ENCODE peak calls at places on chromosomes 1 and 21, in four cellular contexts. One of them, this sample, is unnamed.

GRCh38 chr1:61588736-61589381 is 136.1 kb downstream of the TM2D1 start:
- DNase-seq in sigmoid colon: no peak
- DNase-seq in HepG2: peak
- DNase-seq in thyroid gland: peak
- DNase-seq in this sample: peak

GRCh38 chr1:116001739-116002487 is 25.6 kb downstream of the SLC22A15 start:
- DNase-seq in sigmoid colon: no peak
- DNase-seq in HepG2: no peak
- DNase-seq in thyroid gland: peak
- DNase-seq in this sample: no peak

GRCh38 chr1:209383422-209383821 is 200.1 kb upstream of the CAMK1G start:
- DNase-seq in sigmoid colon: no peak
- DNase-seq in HepG2: no peak
- DNase-seq in thyroid gland: no peak
- DNase-seq in this sample: no peak

GRCh38 chr1:81032973-81033425 is 767.7 kb upstream of the ADGRL2 start:
- DNase-seq in sigmoid colon: no peak
- DNase-seq in HepG2: no peak
- DNase-seq in thyroid gland: no peak
- DNase-seq in this sample: no peak

GRCh38 chr21:42636931-42637601 is 16.4 kb upstream of the PDE9A start:
- DNase-seq in sigmoid colon: no peak
- DNase-seq in HepG2: no peak
- DNase-seq in thyroid gland: no peak
- DNase-seq in this sample: no peak

GRCh38 chr21:44433791-44434567 is 21.3 kb upstream of the LRRC3 start:
- DNase-seq in sigmoid colon: peak
- DNase-seq in HepG2: no peak
- DNase-seq in thyroid gland: no peak
- DNase-seq in this sample: no peak

GRCh38 chr1:151898519-151898991 is 10.8 kb downstream of the THEM4 start:
- DNase-seq in sigmoid colon: no peak
- DNase-seq in HepG2: no peak
- DNase-seq in thyroid gland: peak
- DNase-seq in this sample: no peak

GRCh38 chr1:241972703-241973375 is 15.3 kb downstream of the BECN2 start:
- DNase-seq in sigmoid colon: no peak
- DNase-seq in HepG2: peak
- DNase-seq in thyroid gland: no peak
- DNase-seq in this sample: peak

GRCh38 chr1:24309762-24310485 is 9.2 kb upstream of the GRHL3 start:
- DNase-seq in sigmoid colon: no peak
- DNase-seq in HepG2: no peak
- DNase-seq in thyroid gland: no peak
- DNase-seq in this sample: peak

GRCh38 chr1:151196292-151196800 is 2.0 kb upstream of the PIP5K1A start:
- DNase-seq in sigmoid colon: peak
- DNase-seq in HepG2: peak
- DNase-seq in thyroid gland: peak
- DNase-seq in this sample: no peak

GRCh38 chr1:25435315-25436103 is 4.8 kb downstream of the MACO1 start:
- DNase-seq in sigmoid colon: no peak
- DNase-seq in HepG2: no peak
- DNase-seq in thyroid gland: peak
- DNase-seq in this sample: no peak

GRCh38 chr21:31543191-31543590 is 116.3 kb upstream of the SOD1 start:
- DNase-seq in sigmoid colon: no peak
- DNase-seq in HepG2: no peak
- DNase-seq in thyroid gland: peak
- DNase-seq in this sample: no peak

GRCh38 chr1:26959722-26960624 is at the start of gene KDF1:
- DNase-seq in sigmoid colon: no peak
- DNase-seq in HepG2: no peak
- DNase-seq in thyroid gland: peak
- DNase-seq in this sample: no peak

GRCh38 chr1:51648180-51649109 is 31.6 kb downstream of the OSBPL9 start:
- DNase-seq in sigmoid colon: no peak
- DNase-seq in HepG2: peak
- DNase-seq in thyroid gland: no peak
- DNase-seq in this sample: peak

GRCh38 chr1:200090252-200091159 is 63.0 kb downstream of the NR5A2 start:
- DNase-seq in sigmoid colon: no peak
- DNase-seq in HepG2: peak
- DNase-seq in thyroid gland: no peak
- DNase-seq in this sample: no peak

GRCh38 chr1:59434336-59434735 is 137.4 kb downstream of the FGGY start:
- DNase-seq in sigmoid colon: no peak
- DNase-seq in HepG2: no peak
- DNase-seq in thyroid gland: peak
- DNase-seq in this sample: no peak

GRCh38 chr1:111203681-111204210 is 3.3 kb upstream of the DENND2D start:
- DNase-seq in sigmoid colon: peak
- DNase-seq in HepG2: no peak
- DNase-seq in thyroid gland: peak
- DNase-seq in this sample: no peak

GRCh38 chr1:208536176-208536575 is 292.0 kb upstream of the PLXNA2 start:
- DNase-seq in sigmoid colon: no peak
- DNase-seq in HepG2: no peak
- DNase-seq in thyroid gland: no peak
- DNase-seq in this sample: no peak

GRCh38 chr1:169514566-169515270 is 29.0 kb upstream of the SLC19A2 start:
- DNase-seq in sigmoid colon: no peak
- DNase-seq in HepG2: no peak
- DNase-seq in thyroid gland: no peak
- DNase-seq in this sample: no peak

GRCh38 chr1:32107742-32108661 is at the start of gene KPNA6:
- DNase-seq in sigmoid colon: peak
- DNase-seq in HepG2: peak
- DNase-seq in thyroid gland: peak
- DNase-seq in this sample: peak

GRCh38 chr1:94325379-94326302 is 88.3 kb upstream of the ARHGAP29 start:
- DNase-seq in sigmoid colon: no peak
- DNase-seq in HepG2: peak
- DNase-seq in thyroid gland: no peak
- DNase-seq in this sample: peak

GRCh38 chr1:214551052-214551435 is 358 bp downstream of the PTPN14 start:
- DNase-seq in sigmoid colon: peak
- DNase-seq in HepG2: no peak
- DNase-seq in thyroid gland: no peak
- DNase-seq in this sample: peak

GRCh38 chr1:234543442-234544093 is 64.6 kb upstream of the TARBP1 start:
- DNase-seq in sigmoid colon: peak
- DNase-seq in HepG2: no peak
- DNase-seq in thyroid gland: no peak
- DNase-seq in this sample: no peak

GRCh38 chr1:17301767-17302166 is 6.2 kb upstream of the PADI4 start:
- DNase-seq in sigmoid colon: no peak
- DNase-seq in HepG2: no peak
- DNase-seq in thyroid gland: no peak
- DNase-seq in this sample: no peak

GRCh38 chr21:42031816-42032215 is 21.7 kb upstream of the ZBTB21 start:
- DNase-seq in sigmoid colon: no peak
- DNase-seq in HepG2: no peak
- DNase-seq in thyroid gland: no peak
- DNase-seq in this sample: no peak

GRCh38 chr1:58765016-58765415 is 18.8 kb downstream of the JUN start:
- DNase-seq in sigmoid colon: no peak
- DNase-seq in HepG2: no peak
- DNase-seq in thyroid gland: no peak
- DNase-seq in this sample: no peak

GRCh38 chr1:207565546-207566468 is 69.8 kb downstream of the CR1 start:
- DNase-seq in sigmoid colon: no peak
- DNase-seq in HepG2: no peak
- DNase-seq in thyroid gland: peak
- DNase-seq in this sample: no peak

GRCh38 chr1:21639594-21640041 is 29.5 kb downstream of the RAP1GAP start:
- DNase-seq in sigmoid colon: no peak
- DNase-seq in HepG2: no peak
- DNase-seq in thyroid gland: no peak
- DNase-seq in this sample: no peak

GRCh38 chr1:150159550-150159949 is 9.8 kb downstream of the PLEKHO1 start:
- DNase-seq in sigmoid colon: no peak
- DNase-seq in HepG2: no peak
- DNase-seq in thyroid gland: no peak
- DNase-seq in this sample: no peak

GRCh38 chr1:162605225-162605927 is 26.9 kb upstream of the DDR2 start:
- DNase-seq in sigmoid colon: no peak
- DNase-seq in HepG2: no peak
- DNase-seq in thyroid gland: no peak
- DNase-seq in this sample: peak

GRCh38 chr1:167454929-167455785 is 63.2 kb downstream of the CD247 start:
- DNase-seq in sigmoid colon: peak
- DNase-seq in HepG2: no peak
- DNase-seq in thyroid gland: peak
- DNase-seq in this sample: peak

GRCh38 chr1:113784104-113784779 is 25.0 kb upstream of the PHTF1 start:
- DNase-seq in sigmoid colon: no peak
- DNase-seq in HepG2: no peak
- DNase-seq in thyroid gland: no peak
- DNase-seq in this sample: no peak

GRCh38 chr1:170666661-170667060 is 2.7 kb downstream of the PRRX1 start:
- DNase-seq in sigmoid colon: no peak
- DNase-seq in HepG2: no peak
- DNase-seq in thyroid gland: no peak
- DNase-seq in this sample: no peak

GRCh38 chr21:45523411-45524101 is 18.7 kb downstream of the SLC19A1 start:
- DNase-seq in sigmoid colon: peak
- DNase-seq in HepG2: no peak
- DNase-seq in thyroid gland: no peak
- DNase-seq in this sample: no peak

GRCh38 chr1:51326839-51327238 is 3.5 kb downstream of the TTC39A start:
- DNase-seq in sigmoid colon: no peak
- DNase-seq in HepG2: no peak
- DNase-seq in thyroid gland: no peak
- DNase-seq in this sample: no peak

GRCh38 chr1:198529414-198529813 is 11.1 kb downstream of the ATP6V1G3 start:
- DNase-seq in sigmoid colon: no peak
- DNase-seq in HepG2: no peak
- DNase-seq in thyroid gland: no peak
- DNase-seq in this sample: no peak

GRCh38 chr1:27971674-27972073 is 11.9 kb downstream of the XKR8 start:
- DNase-seq in sigmoid colon: no peak
- DNase-seq in HepG2: no peak
- DNase-seq in thyroid gland: no peak
- DNase-seq in this sample: no peak

GRCh38 chr1:117860906-117861610 is 68.4 kb downstream of the GDAP2 start:
- DNase-seq in sigmoid colon: no peak
- DNase-seq in HepG2: no peak
- DNase-seq in thyroid gland: no peak
- DNase-seq in this sample: no peak

GRCh38 chr1:17139637-17140036 is 20.4 kb upstream of the PADI2 start:
- DNase-seq in sigmoid colon: no peak
- DNase-seq in HepG2: no peak
- DNase-seq in thyroid gland: no peak
- DNase-seq in this sample: no peak

GRCh38 chr21:33551664-33552063 is 8.8 kb downstream of the SON start:
- DNase-seq in sigmoid colon: no peak
- DNase-seq in HepG2: no peak
- DNase-seq in thyroid gland: no peak
- DNase-seq in this sample: no peak
- TF ChIP-seq POLR2A in sigmoid colon: no peak
- TF ChIP-seq POLR2A in HepG2: no peak
- TF ChIP-seq POLR2A in thyroid gland: no peak
- TF ChIP-seq POLR2A in this sample: no peak

GRCh38 chr21:37220981-37221664 is 46.0 kb downstream of the VPS26C start:
- DNase-seq in sigmoid colon: peak
- DNase-seq in HepG2: peak
- DNase-seq in thyroid gland: peak
- DNase-seq in this sample: peak
- TF ChIP-seq POLR2A in sigmoid colon: peak
- TF ChIP-seq POLR2A in HepG2: peak
- TF ChIP-seq POLR2A in thyroid gland: peak
- TF ChIP-seq POLR2A in this sample: peak

GRCh38 chr1:16018749-16019515 is 1.1 kb upstream of the HSPB7 start:
- DNase-seq in sigmoid colon: no peak
- DNase-seq in HepG2: no peak
- DNase-seq in thyroid gland: no peak
- DNase-seq in this sample: no peak
- TF ChIP-seq POLR2A in sigmoid colon: no peak
- TF ChIP-seq POLR2A in HepG2: no peak
- TF ChIP-seq POLR2A in thyroid gland: no peak
- TF ChIP-seq POLR2A in this sample: no peak

GRCh38 chr1:11525516-11525915 is 46.6 kb downstream of the DISP3 start:
- DNase-seq in sigmoid colon: peak
- DNase-seq in HepG2: no peak
- DNase-seq in thyroid gland: no peak
- DNase-seq in this sample: no peak
- TF ChIP-seq POLR2A in sigmoid colon: no peak
- TF ChIP-seq POLR2A in HepG2: no peak
- TF ChIP-seq POLR2A in thyroid gland: no peak
- TF ChIP-seq POLR2A in this sample: no peak

GRCh38 chr1:44820328-44820944 is 12.1 kb downstream of the BTBD19 start:
- DNase-seq in sigmoid colon: no peak
- DNase-seq in HepG2: no peak
- DNase-seq in thyroid gland: peak
- DNase-seq in this sample: no peak

GRCh38 chr1:44820945-44821715 is 12.8 kb downstream of the BTBD19 start:
- DNase-seq in sigmoid colon: peak
- DNase-seq in HepG2: no peak
- DNase-seq in thyroid gland: no peak
- DNase-seq in this sample: no peak

GRCh38 chr1:44819257-44819593 is 10.9 kb downstream of the BTBD19 start:
- DNase-seq in sigmoid colon: peak
- DNase-seq in HepG2: no peak
- DNase-seq in thyroid gland: no peak
- DNase-seq in this sample: no peak

GRCh38 chr1:44817771-44818495 is 9.6 kb downstream of the BTBD19 start:
- DNase-seq in sigmoid colon: peak
- DNase-seq in HepG2: no peak
- DNase-seq in thyroid gland: peak
- DNase-seq in this sample: no peak

DNA sequence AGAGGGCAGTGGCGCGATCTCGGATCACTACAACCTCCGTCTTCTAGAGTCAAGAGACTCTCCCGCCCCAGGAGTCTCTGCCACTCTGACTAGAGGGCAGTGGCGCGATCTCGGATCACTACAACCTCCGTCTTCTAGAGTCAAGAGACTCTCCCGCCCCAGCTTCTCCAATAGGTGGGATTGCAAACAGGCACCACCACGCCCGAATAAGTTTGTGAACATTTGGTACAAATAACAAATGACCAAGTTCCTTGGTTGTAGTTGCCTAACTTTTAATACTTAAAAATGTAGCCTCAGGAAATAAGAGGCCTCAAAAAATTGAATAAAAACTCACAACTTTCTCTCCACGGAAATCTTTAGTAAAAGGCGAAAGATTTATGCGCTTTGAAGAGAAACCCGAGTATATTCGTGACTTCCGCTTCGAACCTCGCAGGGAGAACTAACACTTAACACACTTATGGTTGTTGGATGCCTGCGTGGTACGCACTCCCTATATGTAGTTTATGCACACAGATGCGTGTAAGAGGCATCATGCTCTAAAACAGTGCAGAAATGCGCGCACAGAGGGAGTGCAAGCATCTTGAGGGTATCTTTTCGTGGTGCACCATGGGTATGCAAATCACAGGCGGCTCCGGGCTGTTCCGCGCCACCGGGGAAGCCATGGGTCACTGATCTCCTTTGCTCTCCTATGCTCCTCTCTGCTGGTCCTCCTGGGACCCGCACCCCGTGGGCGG is 11.4 kb downstream of the BTBD19 start:
- DNase-seq in sigmoid colon: peak
- DNase-seq in HepG2: peak
- DNase-seq in thyroid gland: peak
- DNase-seq in this sample: peak
- TF ChIP-seq POLR2A in sigmoid colon: peak
- TF ChIP-seq POLR2A in HepG2: no peak
- TF ChIP-seq POLR2A in thyroid gland: peak
- TF ChIP-seq POLR2A in this sample: peak